ENCODE peak calls at places on chromosome 11, in seven cellular contexts. G, F, O, E, H, T and U are unnamed samples.

GRCh38 chr11:67160872-67161783 is 42.1 kb downstream of the KDM2A start:
- DNase-seq in H (no peak), G (no peak), E (no peak), F (no peak), O (no peak), T (peak), U (no peak)

GRCh38 chr11:67289651-67290479 is 762 bp downstream of the ANKRD13D start:
- DNase-seq in E (no peak), T (no peak), O (no peak), H (no peak), G (no peak), F (no peak), U (no peak)

GRCh38 chr11:92739020-92739419 is 230.4 kb upstream of the MTNR1B start:
- DNase-seq in T (peak), E (no peak), O (no peak), H (no peak), G (peak), F (no peak), U (no peak)

GRCh38 chr11:10413268-10413667 is 41.8 kb upstream of the AMPD3 start:
- DNase-seq in E (no peak), F (peak), T (peak), O (no peak), H (peak), G (no peak), U (no peak)

GRCh38 chr11:11400635-11401232 is 47.7 kb upstream of the CSNK2A3 start:
- DNase-seq in E (peak), O (no peak), T (no peak), G (no peak), H (no peak), F (no peak), U (no peak)

GRCh38 chr11:74390697-74391096 is 7.5 kb downstream of the PGM2L1 start:
- DNase-seq in F (no peak), T (no peak), G (no peak), E (no peak), H (no peak), O (no peak), U (no peak)

GRCh38 chr11:100719362-100719761 is 32.3 kb downstream of the ARHGAP42 start:
- DNase-seq in F (no peak), O (no peak), T (no peak), E (no peak), H (peak), G (no peak), U (no peak)

GRCh38 chr11:63719987-63720386 is 38.7 kb downstream of the RTN3 start:
- DNase-seq in O (no peak), H (no peak), F (no peak), G (peak), E (no peak), T (no peak), U (no peak)

GRCh38 chr11:113151502-113151901 is 162.9 kb upstream of the TTC12 start:
- DNase-seq in F (no peak), H (no peak), T (no peak), O (no peak), G (no peak), E (no peak), U (no peak)

GRCh38 chr11:1770528-1770927 is 6.8 kb upstream of the CTSD start:
- DNase-seq in G (no peak), T (no peak), F (no peak), E (no peak), O (peak), H (no peak), U (no peak)

GRCh38 chr11:9574556-9574805 is 1.0 kb downstream of the WEE1 start:
- DNase-seq in E (no peak), F (no peak), T (no peak), O (no peak), G (no peak), H (no peak), U (no peak)

GRCh38 chr11:1755344-1756023 is 5.1 kb upstream of the IFITM10 start:
- DNase-seq in O (no peak), T (no peak), E (no peak), F (no peak), H (peak), G (no peak), U (no peak)

GRCh38 chr11:9755561-9755960 is 91.7 kb downstream of the SWAP70 start:
- DNase-seq in E (no peak), O (no peak), F (no peak), T (no peak), H (no peak), G (no peak), U (no peak)

GRCh38 chr11:64356498-64357411 is 2.2 kb upstream of the RPS6KA4 start:
- DNase-seq in H (peak), G (no peak), O (no peak), F (no peak), T (peak), E (no peak), U (no peak)

GRCh38 chr11:95059031-95059430 is 7.7 kb upstream of the SRSF8 start:
- DNase-seq in F (no peak), O (no peak), G (no peak), E (no peak), H (no peak), T (no peak), U (no peak)

GRCh38 chr11:134531331-134532135 is 119.5 kb upstream of the B3GAT1 start:
- DNase-seq in O (no peak), G (no peak), E (no peak), H (peak), F (no peak), T (no peak), U (peak)

GRCh38 chr11:61512435-61512834 is 3.9 kb downstream of the LRRC10B start:
- DNase-seq in E (no peak), T (no peak), G (no peak), F (no peak), O (no peak), H (no peak), U (no peak)

GRCh38 chr11:64206457-64207246 is at the start of gene FERMT3:
- DNase-seq in F (peak), H (no peak), O (no peak), G (no peak), T (no peak), E (peak), U (no peak)

GRCh38 chr11:95147364-95147905 is 57.8 kb downstream of the ENDOD1 start:
- DNase-seq in O (no peak), F (no peak), H (no peak), E (no peak), G (no peak), T (peak), U (no peak)

GRCh38 chr11:20010861-20011225 is 149.4 kb downstream of the DBX1 start:
- DNase-seq in H (no peak), O (no peak), F (no peak), G (no peak), E (no peak), T (no peak), U (no peak)

GRCh38 chr11:62649486-62649885 is 3.1 kb upstream of the GANAB start:
- DNase-seq in O (no peak), E (no peak), G (no peak), H (no peak), F (no peak), T (no peak), U (no peak)

GRCh38 chr11:10314199-10315072 is 9.6 kb downstream of the ADM start:
- DNase-seq in T (peak), E (no peak), O (no peak), G (no peak), F (no peak), H (peak), U (no peak)

GRCh38 chr11:63015521-63016215 is at the start of gene SLC22A8:
- DNase-seq in H (no peak), E (no peak), O (no peak), F (no peak), T (no peak), G (peak), U (no peak)

GRCh38 chr11:78347956-78348355 is 69.7 kb downstream of the GAB2 start:
- DNase-seq in T (no peak), H (no peak), F (no peak), G (no peak), E (no peak), O (no peak), U (no peak)

GRCh38 chr11:73856001-73856663 is 20.5 kb downstream of the COA4 start:
- DNase-seq in T (no peak), G (no peak), O (no peak), F (no peak), H (no peak), E (no peak), U (no peak)

GRCh38 chr11:1197886-1198765 is 24.7 kb upstream of the MUC5B start:
- DNase-seq in E (no peak), O (peak), T (no peak), G (no peak), F (no peak), H (no peak), U (no peak)

GRCh38 chr11:120907971-120908370 is 115.9 kb upstream of the TBCEL start:
- DNase-seq in F (no peak), E (no peak), O (no peak), G (no peak), H (no peak), T (no peak), U (no peak)

GRCh38 chr11:2578006-2578933 is 121.5 kb downstream of the KCNQ1OT1 start:
- DNase-seq in T (no peak), H (peak), G (no peak), O (peak), E (no peak), F (no peak), U (no peak)

GRCh38 chr11:83120328-83120727 is 36.6 kb upstream of the PCF11 start:
- DNase-seq in E (no peak), T (no peak), F (no peak), H (no peak), O (no peak), G (peak), U (no peak)

GRCh38 chr11:48017105-48017874 is 36.9 kb downstream of the PTPRJ start:
- DNase-seq in O (no peak), H (no peak), F (no peak), G (no peak), E (no peak), T (no peak), U (no peak)

GRCh38 chr11:28529540-28530410 is 421.6 kb downstream of the METTL15 start:
- DNase-seq in O (no peak), T (peak), H (peak), E (peak), F (no peak), G (peak), U (no peak)
- TF ChIP-seq CTCF in O (peak), T (peak), H (peak), E (peak), F (no peak), G (peak), U (no peak)

GRCh38 chr11:3916962-3917361 is 61.5 kb downstream of the STIM1 start:
- DNase-seq in T (peak), E (no peak), O (no peak), H (no peak), F (no peak), G (no peak), U (no peak)

GRCh38 chr11:3926458-3927095 is 71.1 kb downstream of the STIM1 start:
- DNase-seq in G (no peak), F (no peak), O (no peak), E (no peak), H (no peak), T (peak), U (no peak)

GRCh38 chr11:3925513-3925912 is 70.0 kb downstream of the STIM1 start:
- DNase-seq in O (no peak), G (no peak), E (no peak), F (no peak), H (no peak), T (no peak), U (no peak)

GRCh38 chr11:3920148-3920852 is 64.8 kb downstream of the STIM1 start:
- DNase-seq in T (peak), O (no peak), H (no peak), F (peak), G (no peak), E (peak), U (no peak)

DNA sequence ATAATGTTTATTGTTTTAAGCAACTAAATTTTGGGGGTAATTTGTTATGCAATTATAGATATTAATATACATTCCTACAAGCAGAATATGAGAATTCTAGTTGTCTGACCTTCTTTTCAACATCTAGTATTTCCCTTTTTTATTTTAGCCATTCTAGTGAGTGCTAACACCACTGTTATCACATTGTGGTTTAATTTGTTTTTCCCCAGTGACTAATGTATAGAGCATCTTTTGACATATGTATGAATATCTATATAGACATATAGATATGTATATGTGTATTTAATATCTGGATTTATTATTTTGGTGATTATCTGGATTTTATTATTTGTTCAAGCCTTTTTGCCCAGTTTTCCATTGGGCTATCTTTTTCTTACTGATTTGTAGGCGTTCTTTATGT is 66.6 kb downstream of the STIM1 start:
- DNase-seq in F (no peak), T (no peak), G (no peak), E (no peak), O (no peak), H (no peak), U (no peak)
- TF ChIP-seq CTCF in F (no peak), T (no peak), G (no peak), E (no peak), O (no peak), H (no peak), U (no peak)

DNA sequence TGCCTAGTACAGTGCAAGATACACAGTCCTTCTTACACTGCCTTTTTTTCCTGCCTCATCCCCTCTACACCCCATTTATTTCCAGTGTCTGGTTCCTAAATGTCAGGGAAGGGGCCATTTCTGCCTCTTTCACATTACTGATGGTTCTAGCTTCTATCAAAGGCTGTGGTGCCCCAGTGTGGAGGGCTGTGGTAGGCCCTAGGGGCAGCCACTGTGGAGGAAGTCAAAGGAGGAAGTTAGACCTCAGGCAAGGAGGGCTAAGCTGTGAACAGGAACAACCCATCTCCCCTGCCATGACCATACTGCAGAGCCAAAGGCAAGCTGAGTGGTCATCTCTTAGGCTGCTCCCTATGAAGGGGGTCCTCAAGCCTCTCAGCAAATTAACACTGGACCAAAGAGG is 81.9 kb upstream of the CRTAM start:
- DNase-seq in H (no peak), O (no peak), E (peak), G (no peak), F (peak), T (no peak), U (no peak)
- TF ChIP-seq CTCF in H (no peak), O (no peak), E (peak), G (no peak), F (peak), T (no peak), U (no peak)

GRCh38 chr11:132126973-132127900 is 756.8 kb downstream of the NTM start:
- DNase-seq in E (peak), O (no peak), T (peak), H (peak), F (no peak), G (peak), U (peak)
- TF ChIP-seq CTCF in E (peak), O (no peak), T (peak), H (peak), F (peak), G (peak), U (no peak)

GRCh38 chr11:5069272-5069671 is at the start of gene OR52E1:
- DNase-seq in O (no peak), F (no peak), H (no peak), G (no peak), T (no peak), E (no peak), U (no peak)

GRCh38 chr11:5071815-5072214 is 2.4 kb downstream of the OR52E1 start:
- DNase-seq in H (no peak), T (peak), O (no peak), F (no peak), G (no peak), E (no peak), U (no peak)
- TF ChIP-seq CTCF in H (no peak), T (no peak), O (no peak), F (no peak), G (no peak), E (no peak), U (no peak)

GRCh38 chr11:34342008-34342533 is 15.7 kb downstream of the ABTB2 start:
- DNase-seq in T (no peak), H (peak), G (no peak), F (no peak), E (no peak), O (no peak), U (no peak)
- TF ChIP-seq CTCF in T (no peak), H (no peak), G (no peak), F (no peak), E (no peak), O (no peak), U (no peak)

GRCh38 chr11:42407379-42407778 is 904.4 kb upstream of the API5 start:
- DNase-seq in T (no peak), O (no peak), G (no peak), E (no peak), F (no peak), H (peak), U (no peak)
- TF ChIP-seq CTCF in T (no peak), O (no peak), G (peak), E (peak), F (no peak), H (peak), U (no peak)

DNA sequence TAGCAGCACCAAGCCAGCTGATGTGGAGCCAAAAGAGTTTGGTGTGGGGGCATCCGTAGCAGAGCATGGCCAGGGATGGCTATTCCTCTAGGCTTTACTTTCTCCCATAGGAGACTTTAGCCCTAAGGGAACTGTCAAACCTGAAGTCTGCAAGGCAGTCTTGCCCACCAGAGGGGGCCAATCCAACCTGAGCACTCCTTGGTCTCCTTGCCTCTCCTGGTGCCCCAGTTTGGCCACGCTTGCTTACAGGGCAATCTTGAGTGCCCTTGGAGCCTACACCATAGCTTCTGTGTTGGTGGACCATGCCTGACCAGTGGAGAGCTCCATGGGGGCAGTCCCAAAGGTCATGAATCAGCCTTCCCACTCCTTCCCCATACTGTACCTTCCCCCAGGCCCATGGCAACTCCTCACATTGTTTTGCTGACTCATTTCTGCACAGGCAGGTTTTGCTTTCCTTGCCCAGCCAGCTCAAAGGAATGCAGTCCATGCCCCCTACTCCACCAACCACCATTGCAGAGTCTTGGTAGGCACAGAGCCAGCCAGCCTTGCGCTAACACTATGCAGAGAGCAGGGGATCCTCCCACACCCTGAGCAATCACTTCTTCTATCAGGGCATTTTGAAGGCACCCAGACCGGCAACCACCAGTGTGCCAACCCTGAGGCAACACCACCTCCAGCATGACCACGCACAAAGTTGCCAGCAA is 1421.2 kb upstream of the RAG2 start:
- DNase-seq in O (no peak), G (no peak), F (no peak), T (peak), H (no peak), E (no peak), U (no peak)
- TF ChIP-seq CTCF in O (no peak), G (no peak), F (no peak), T (peak), H (peak), E (no peak), U (no peak)

GRCh38 chr11:12981879-12982531 is 27.1 kb upstream of the RASSF10 start:
- DNase-seq in T (peak), E (no peak), H (no peak), G (no peak), F (no peak), O (no peak), U (no peak)
- TF ChIP-seq CTCF in T (peak), E (no peak), H (peak), G (no peak), F (no peak), O (no peak), U (no peak)